ENCODE peak calls at places on chromosomes 5 and 9, in eight cellular contexts. O, H, B, P, Z, N, S and T are unnamed samples.

GRCh38 chr5:36403601-36404311 is 102.1 kb upstream of the RANBP3L start:
- DNase-seq in O (peak), H (no peak), B (no peak), P (no peak), Z (peak), N (no peak), S (peak), T (no peak)

GRCh38 chr9:121902483-121903135 is 190.5 kb downstream of the TTLL11 start:
- DNase-seq in O (no peak), H (no peak), B (no peak), P (no peak), Z (peak), N (no peak), S (no peak), T (no peak)

GRCh38 chr5:67301285-67301904 is 104.8 kb upstream of the CD180 start:
- DNase-seq in O (peak), H (peak), B (no peak), P (peak), Z (peak), N (peak), S (peak), T (no peak)

GRCh38 chr9:111108946-111109345 is 70.7 kb upstream of the LPAR1 start:
- DNase-seq in O (no peak), H (no peak), B (no peak), P (peak), Z (no peak), N (no peak), S (no peak), T (no peak)

GRCh38 chr5:103120607-103121200 is 603 bp downstream of the PPIP5K2 start:
- DNase-seq in O (no peak), H (no peak), B (no peak), P (peak), Z (no peak), N (peak), S (no peak), T (no peak)

GRCh38 chr5:6162175-6162574 is 216.2 kb downstream of the MED10 start:
- DNase-seq in O (no peak), H (no peak), B (peak), P (no peak), Z (no peak), N (peak), S (no peak), T (no peak)

GRCh38 chr5:3778945-3779344 is 183.3 kb downstream of the IRX1 start:
- DNase-seq in O (no peak), H (no peak), B (no peak), P (no peak), Z (no peak), N (no peak), S (no peak), T (no peak)

GRCh38 chr5:142276517-142276916 is 48.3 kb downstream of the SPRY4 start:
- DNase-seq in O (peak), H (no peak), B (no peak), P (no peak), Z (no peak), N (no peak), S (no peak), T (no peak)

GRCh38 chr9:15146121-15146820 is 160.7 kb downstream of the TTC39B start:
- DNase-seq in O (no peak), H (no peak), B (no peak), P (no peak), Z (no peak), N (no peak), S (no peak), T (no peak)

GRCh38 chr5:124932791-124933600 is 186.6 kb upstream of the ZNF608 start:
- DNase-seq in O (no peak), H (no peak), B (no peak), P (no peak), Z (peak), N (peak), S (no peak), T (no peak)

GRCh38 chr5:169717298-169717697 is 80.2 kb downstream of the DOCK2 start:
- DNase-seq in O (no peak), H (no peak), B (no peak), P (peak), Z (no peak), N (no peak), S (no peak), T (no peak)

GRCh38 chr5:169723103-169723831 is 86.2 kb downstream of the DOCK2 start:
- DNase-seq in O (no peak), H (no peak), B (no peak), P (peak), Z (no peak), N (no peak), S (no peak), T (no peak)

GRCh38 chr5:169724303-169724702 is 87.2 kb downstream of the DOCK2 start:
- DNase-seq in O (no peak), H (no peak), B (no peak), P (no peak), Z (no peak), N (no peak), S (no peak), T (no peak)

GRCh38 chr5:169719360-169720314 is 82.6 kb downstream of the DOCK2 start:
- DNase-seq in O (no peak), H (no peak), B (no peak), P (no peak), Z (no peak), N (no peak), S (no peak), T (no peak)

GRCh38 chr5:169721771-169722170 is 84.7 kb downstream of the DOCK2 start:
- DNase-seq in O (no peak), H (no peak), B (no peak), P (no peak), Z (no peak), N (no peak), S (no peak), T (no peak)
- TF ChIP-seq CTCF in O (no peak), H (no peak), B (no peak), P (no peak), Z (no peak), N (no peak), S (no peak), T (no peak)

GRCh38 chr5:151679421-151680155 is 7.1 kb downstream of the SPARC start:
- DNase-seq in O (peak), H (no peak), B (no peak), P (no peak), Z (no peak), N (no peak), S (no peak), T (no peak)

GRCh38 chr5:151678713-151679112 is 8.0 kb downstream of the SPARC start:
- DNase-seq in O (no peak), H (no peak), B (no peak), P (no peak), Z (no peak), N (no peak), S (no peak), T (no peak)

GRCh38 chr5:151682240-151682639 is 4.5 kb downstream of the SPARC start:
- DNase-seq in O (no peak), H (no peak), B (no peak), P (no peak), Z (no peak), N (no peak), S (no peak), T (no peak)

GRCh38 chr5:151682751-151683331 is 3.9 kb downstream of the SPARC start:
- DNase-seq in O (no peak), H (no peak), B (no peak), P (peak), Z (no peak), N (no peak), S (no peak), T (no peak)

DNA sequence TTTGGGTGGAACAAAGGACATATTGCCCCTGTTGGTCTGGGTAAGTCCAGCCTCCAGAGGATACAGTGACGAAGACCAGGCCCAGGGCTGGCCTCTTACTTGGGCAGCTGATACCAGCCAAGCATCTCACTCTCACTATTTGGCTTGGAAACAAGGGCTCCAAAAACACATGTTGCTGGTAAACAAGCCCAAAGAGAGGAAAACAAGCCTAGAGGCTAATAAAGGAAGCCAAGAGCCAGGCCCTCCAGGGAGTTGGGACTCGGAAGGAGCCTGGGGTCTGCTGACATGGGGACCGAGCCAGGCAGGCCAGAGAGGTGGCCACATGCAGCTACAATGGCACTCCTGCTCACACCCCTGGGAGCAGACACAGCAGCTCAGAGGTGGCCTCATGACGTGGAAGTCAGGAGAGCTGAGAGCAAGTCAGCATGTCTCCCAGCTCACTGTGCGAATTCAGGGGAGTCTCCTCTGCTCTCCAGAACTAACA is 5.7 kb downstream of the SPARC start:
- DNase-seq in O (peak), H (no peak), B (no peak), P (no peak), Z (no peak), N (no peak), S (no peak), T (no peak)
- H3K4me3 ChIP-seq in O (peak), H (peak), B (no peak), P (no peak), Z (peak), N (no peak), S (no peak), T (no peak)

DNA sequence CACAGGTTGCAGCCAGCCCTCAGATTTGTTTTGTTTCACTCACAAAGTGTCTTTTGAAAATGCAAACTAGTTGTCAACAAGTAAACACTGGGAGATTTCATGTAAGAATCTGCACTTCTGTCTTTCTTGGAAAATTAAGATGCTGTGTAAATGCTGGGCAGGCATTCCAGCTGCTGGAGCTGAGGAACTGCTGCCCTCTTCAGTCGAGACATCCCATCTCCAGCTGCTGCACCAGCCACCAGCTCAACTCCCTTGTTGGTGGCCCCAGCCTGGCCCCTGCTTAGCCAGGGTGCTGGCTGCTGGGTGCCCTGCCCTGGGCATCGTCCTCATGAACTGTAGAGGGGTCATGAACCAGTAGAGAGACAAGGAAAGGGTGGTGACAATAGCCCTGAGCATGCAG is 33.1 kb upstream of the AFAP1L1 start:
- DNase-seq in O (no peak), H (no peak), B (no peak), P (peak), Z (no peak), N (no peak), S (no peak), T (no peak)
- TF ChIP-seq CTCF in O (no peak), H (no peak), B (peak), P (peak), Z (no peak), N (peak), S (no peak), T (no peak)

GRCh38 chr5:179268399-179268952 is 76.8 kb downstream of the ADAMTS2 start:
- DNase-seq in O (peak), H (no peak), B (peak), P (no peak), Z (no peak), N (no peak), S (peak), T (peak)

GRCh38 chr5:179268966-179269693 is 76.1 kb downstream of the ADAMTS2 start:
- DNase-seq in O (peak), H (no peak), B (no peak), P (no peak), Z (no peak), N (no peak), S (peak), T (peak)

GRCh38 chr5:179267071-179267670 is 78.1 kb downstream of the ADAMTS2 start:
- DNase-seq in O (peak), H (peak), B (peak), P (no peak), Z (no peak), N (peak), S (peak), T (no peak)

GRCh38 chr5:179266291-179267070 is 78.8 kb downstream of the ADAMTS2 start:
- DNase-seq in O (no peak), H (no peak), B (peak), P (no peak), Z (no peak), N (peak), S (no peak), T (peak)

DNA sequence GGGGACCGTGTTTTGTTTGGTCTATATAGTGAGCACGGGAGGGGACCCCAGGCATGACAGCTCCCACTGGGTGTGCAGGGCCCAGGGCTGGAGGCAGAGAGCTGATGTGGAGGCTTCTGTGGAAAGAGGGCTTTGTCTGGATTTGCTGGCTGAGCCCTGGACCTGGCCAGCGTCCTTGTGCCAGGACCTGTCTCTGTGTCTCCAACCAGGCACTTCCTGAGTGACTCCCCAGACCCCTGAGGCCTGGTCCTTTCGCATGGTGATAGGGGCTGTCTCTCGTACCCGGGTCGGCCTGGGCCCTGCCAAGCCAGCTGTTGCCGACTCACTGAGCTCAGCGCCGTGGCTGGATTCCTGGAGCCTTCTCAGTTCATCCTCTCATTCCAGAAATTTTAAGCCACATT is 77.6 kb downstream of the ADAMTS2 start:
- DNase-seq in O (peak), H (no peak), B (no peak), P (no peak), Z (no peak), N (no peak), S (peak), T (peak)
- H3K4me3 ChIP-seq in O (no peak), H (no peak), B (no peak), P (no peak), Z (no peak), N (no peak), S (no peak), T (no peak)

GRCh38 chr9:133394687-133395271 is 18.6 kb downstream of the STKLD1 start:
- DNase-seq in O (no peak), H (no peak), B (no peak), P (no peak), Z (no peak), N (no peak), S (no peak), T (peak)

GRCh38 chr9:133397895-133398294 is 19.9 kb downstream of the REXO4 start:
- DNase-seq in O (no peak), H (no peak), B (no peak), P (no peak), Z (no peak), N (no peak), S (no peak), T (no peak)

GRCh38 chr9:133397370-133397769 is 20.4 kb downstream of the REXO4 start:
- DNase-seq in O (no peak), H (no peak), B (no peak), P (no peak), Z (no peak), N (no peak), S (no peak), T (no peak)

GRCh38 chr9:133400292-133400691 is 17.5 kb downstream of the REXO4 start:
- DNase-seq in O (no peak), H (no peak), B (no peak), P (no peak), Z (no peak), N (no peak), S (no peak), T (no peak)

DNA sequence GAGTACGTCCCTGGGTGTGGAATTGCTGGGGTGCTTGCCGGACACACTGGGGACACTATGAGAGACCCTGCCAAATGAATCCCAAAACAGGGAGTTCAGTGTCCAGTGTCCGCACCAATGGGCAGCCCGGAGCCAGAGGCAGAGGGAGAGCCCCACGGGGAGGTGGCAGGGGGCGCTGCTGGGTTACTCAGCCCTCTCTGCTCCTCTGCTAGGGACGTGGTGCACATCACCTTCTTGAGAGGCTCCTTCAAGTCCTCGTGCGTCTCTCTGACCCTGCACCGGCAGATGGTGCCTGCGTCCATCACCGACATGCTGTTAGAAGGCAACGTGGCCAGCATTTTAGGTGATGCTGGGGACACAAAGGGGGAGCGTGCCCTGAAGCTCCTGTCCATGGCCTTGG is 20.8 kb downstream of the STKLD1 start:
- DNase-seq in O (no peak), H (no peak), B (no peak), P (peak), Z (no peak), N (no peak), S (no peak), T (no peak)
- TF ChIP-seq CTCF in O (no peak), H (no peak), B (peak), P (peak), Z (no peak), N (peak), S (no peak), T (no peak)

GRCh38 chr5:33829430-33829829 is 62.4 kb downstream of the ADAMTS12 start:
- DNase-seq in O (no peak), H (no peak), B (no peak), P (no peak), Z (peak), N (no peak), S (peak), T (no peak)

GRCh38 chr5:33828611-33829286 is 63.0 kb downstream of the ADAMTS12 start:
- DNase-seq in O (no peak), H (no peak), B (no peak), P (no peak), Z (no peak), N (no peak), S (no peak), T (no peak)

GRCh38 chr5:33827885-33828284 is 63.9 kb downstream of the ADAMTS12 start:
- DNase-seq in O (no peak), H (no peak), B (no peak), P (no peak), Z (no peak), N (no peak), S (no peak), T (no peak)

GRCh38 chr5:33824516-33825195 is 67.1 kb downstream of the ADAMTS12 start:
- DNase-seq in O (no peak), H (no peak), B (no peak), P (no peak), Z (no peak), N (no peak), S (no peak), T (no peak)

GRCh38 chr5:33827335-33827734 is 64.5 kb downstream of the ADAMTS12 start:
- DNase-seq in O (no peak), H (no peak), B (no peak), P (no peak), Z (no peak), N (no peak), S (no peak), T (no peak)
- H3K4me3 ChIP-seq in O (no peak), H (no peak), B (no peak), P (no peak), Z (no peak), N (no peak), S (no peak), T (no peak)

GRCh38 chr5:105877592-105877991 is 1793.1 kb downstream of the EFNA5 start:
- DNase-seq in O (no peak), H (no peak), B (no peak), P (no peak), Z (no peak), N (no peak), S (no peak), T (no peak)
- TF ChIP-seq CTCF in O (no peak), H (no peak), B (no peak), P (peak), Z (no peak), N (no peak), S (no peak), T (no peak)

GRCh38 chr5:149345892-149346222 is 558 bp downstream of the GRPEL2 start:
- DNase-seq in O (no peak), H (no peak), B (no peak), P (peak), Z (no peak), N (peak), S (no peak), T (no peak)

GRCh38 chr5:149349382-149349781 is 4.1 kb downstream of the GRPEL2 start:
- DNase-seq in O (no peak), H (no peak), B (no peak), P (no peak), Z (no peak), N (no peak), S (no peak), T (no peak)

GRCh38 chr5:149348463-149348862 is 3.2 kb downstream of the GRPEL2 start:
- DNase-seq in O (no peak), H (no peak), B (no peak), P (no peak), Z (no peak), N (no peak), S (no peak), T (no peak)

GRCh38 chr5:149341846-149342245 is 3.5 kb upstream of the GRPEL2 start:
- DNase-seq in O (no peak), H (no peak), B (no peak), P (no peak), Z (no peak), N (peak), S (no peak), T (no peak)

GRCh38 chr5:149345147-149345891 is at the start of gene GRPEL2:
- DNase-seq in O (peak), H (peak), B (peak), P (peak), Z (peak), N (peak), S (peak), T (peak)
- H3K4me3 ChIP-seq in O (peak), H (peak), B (peak), P (peak), Z (peak), N (peak), S (peak), T (peak)

DNA sequence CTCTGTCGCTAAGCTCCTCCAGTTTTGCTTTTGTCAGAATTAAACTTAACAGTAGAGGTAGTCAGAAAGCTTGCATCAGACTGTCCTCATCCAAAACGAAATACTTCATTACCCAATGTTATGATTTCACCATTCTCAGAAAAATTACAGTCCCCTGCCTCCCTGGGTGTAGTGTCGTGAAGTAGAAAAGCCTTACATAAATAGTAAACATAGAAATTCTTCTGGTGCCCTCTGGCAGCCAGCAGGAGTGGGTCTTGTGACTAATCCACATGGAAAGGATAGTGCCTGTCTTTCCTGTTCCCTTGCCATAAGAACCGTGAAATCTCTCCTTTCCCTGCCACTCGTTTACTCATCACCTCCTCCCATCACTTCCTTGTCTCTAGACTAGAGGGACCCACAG is 230.6 kb downstream of the GNA14 start:
- DNase-seq in O (no peak), H (no peak), B (no peak), P (peak), Z (no peak), N (peak), S (no peak), T (no peak)
- TF ChIP-seq CTCF in O (no peak), H (no peak), B (no peak), P (no peak), Z (no peak), N (no peak), S (no peak), T (no peak)